ENCODE peak calls at places on chromosomes 5 and 9, in nine cellular contexts. R is GM23248, Y is adrenal gland, G is sigmoid colon, H is heart right ventricle, L is endodermal cell, A is brain microvascular endothelial cell, W is iPS DF 6.9, Z is pancreas. D is an unnamed sample. For H3K27me3, the result is how much of the 10 kb centered on the place peaks cover.

GRCh38 chr9:110936719-110937452 is 101.4 kb downstream of the LPAR1 start:
- DNase-seq in G (no peak), Y (no peak), L (no peak), Z (no peak), W (no peak), A (no peak), R (peak), H (no peak), D (no peak)

GRCh38 chr9:107738789-107739188 is 249.2 kb upstream of the KLF4 start:
- DNase-seq in Y (no peak), G (no peak), H (no peak), L (no peak), A (peak), W (no peak), Z (no peak), R (peak), D (no peak)

GRCh38 chr9:134630861-134631260 is 10.7 kb upstream of the COL5A1 start:
- DNase-seq in G (peak), A (no peak), Z (no peak), L (peak), R (no peak), H (no peak), Y (no peak), W (no peak), D (no peak)

GRCh38 chr5:72749362-72749997 is 67.0 kb upstream of the TNPO1 start:
- DNase-seq in R (no peak), G (no peak), W (no peak), Y (no peak), H (no peak), Z (no peak), L (peak), A (no peak), D (no peak)

GRCh38 chr9:130707225-130707976 is 13.8 kb downstream of the EXOSC2 start:
- DNase-seq in G (peak), Z (no peak), Y (peak), R (peak), L (peak), A (peak), W (no peak), H (no peak), D (no peak)

GRCh38 chr5:111580956-111581355 is 68.6 kb upstream of the STARD4 start:
- DNase-seq in Y (no peak), W (no peak), H (no peak), R (peak), A (no peak), L (no peak), Z (no peak), G (no peak), D (no peak)

GRCh38 chr5:141876628-141877477 is 1.4 kb downstream of the PCDH1 start:
- DNase-seq in Y (no peak), W (no peak), H (no peak), R (peak), L (peak), G (no peak), A (no peak), Z (peak), D (no peak)

GRCh38 chr5:24363789-24364534 is 280.8 kb downstream of the CDH10 start:
- DNase-seq in Y (no peak), W (no peak), H (no peak), G (no peak), A (no peak), Z (no peak), R (no peak), L (no peak), D (no peak)

GRCh38 chr9:104586496-104587180 is 12.6 kb downstream of the OR13C5 start:
- DNase-seq in Z (no peak), G (no peak), A (no peak), L (no peak), H (no peak), R (peak), Y (no peak), W (no peak), D (no peak)

GRCh38 chr5:31581498-31582099 is 49.5 kb downstream of the C5orf22 start:
- DNase-seq in W (no peak), Y (no peak), L (no peak), H (no peak), R (peak), Z (no peak), G (no peak), A (no peak), D (no peak)

GRCh38 chr9:133104718-133105460 is 16.2 kb downstream of the RALGDS start:
- DNase-seq in R (no peak), G (peak), L (no peak), Z (peak), A (no peak), W (no peak), Y (peak), H (no peak), D (no peak)

GRCh38 chr9:130845254-130845653 is 10.2 kb downstream of the ABL1 start:
- DNase-seq in Y (no peak), R (no peak), W (no peak), L (peak), H (no peak), G (no peak), Z (no peak), A (no peak), D (no peak)

GRCh38 chr9:122197882-122198281 is 30.9 kb downstream of the LHX6 start:
- DNase-seq in A (no peak), Z (no peak), L (no peak), H (no peak), Y (no peak), R (no peak), W (no peak), G (no peak), D (no peak)

GRCh38 chr5:176660860-176661641 is 13.8 kb downstream of the TSPAN17 start:
- DNase-seq in Y (peak), R (peak), Z (peak), G (peak), H (peak), W (peak), A (peak), L (peak), D (no peak)

GRCh38 chr5:53211799-53212198 is 102.2 kb upstream of the MOCS2 start:
- DNase-seq in W (no peak), Y (no peak), Z (no peak), L (no peak), H (no peak), A (peak), G (no peak), R (peak), D (peak)

GRCh38 chr5:88388476-88389170 is 120.0 kb upstream of the TMEM161B start:
- DNase-seq in L (peak), A (no peak), W (peak), Z (no peak), G (no peak), R (no peak), Y (no peak), H (no peak), D (no peak)

GRCh38 chr5:58582411-58583393 is at the start of gene RAB3C:
- DNase-seq in R (peak), G (peak), Z (peak), H (peak), W (peak), A (peak), Y (peak), L (peak), D (peak)

GRCh38 chr9:37903831-37904646 is at the start of gene SLC25A51:
- DNase-seq in G (peak), Z (peak), A (peak), L (peak), H (peak), R (peak), Y (peak), W (peak), D (no peak)

GRCh38 chr9:126694206-126695081 is 80.7 kb downstream of the LMX1B start:
- DNase-seq in A (no peak), Y (no peak), L (peak), H (no peak), R (no peak), G (peak), W (no peak), Z (no peak), D (no peak)

GRCh38 chr5:61641748-61642565 is 309.9 kb downstream of the ZSWIM6 start:
- DNase-seq in W (no peak), H (no peak), Y (no peak), R (peak), A (no peak), G (no peak), L (no peak), Z (no peak), D (no peak)

GRCh38 chr9:98215821-98216220 is 23.4 kb upstream of the CORO2A start:
- DNase-seq in Z (no peak), L (peak), H (no peak), Y (peak), G (no peak), W (no peak), A (no peak), R (peak), D (no peak)

GRCh38 chr5:58188287-58188651 is 271.6 kb downstream of the PLK2 start:
- DNase-seq in A (peak), Z (no peak), G (no peak), R (peak), Y (no peak), L (no peak), W (no peak), H (no peak), D (peak)

DNA sequence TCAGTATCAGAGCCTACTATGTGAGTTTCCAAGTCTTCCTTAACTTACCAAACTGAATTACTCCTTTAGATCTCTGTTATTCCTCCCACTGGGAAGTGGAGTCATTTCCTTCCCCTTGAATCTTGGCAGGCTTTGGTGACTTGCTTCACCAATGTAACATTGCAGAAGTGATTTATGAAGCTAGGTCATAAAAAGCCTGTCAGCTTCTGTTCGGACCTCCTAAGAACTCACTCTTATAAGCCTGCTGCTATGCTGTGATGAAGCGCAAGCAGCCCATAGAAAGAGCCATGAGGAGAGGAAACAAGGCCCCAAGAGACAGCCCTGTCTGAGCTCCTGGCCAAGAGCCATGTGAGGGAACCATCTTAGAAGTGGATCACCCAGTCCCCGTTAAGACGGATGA is 14.2 kb upstream of the FOXB2 start:
- DNase-seq in W (no peak), G (no peak), L (peak), Y (no peak), A (no peak), R (no peak), Z (no peak), H (no peak), D (no peak)
- H3K27me3 ChIP-seq in W (under half), G (under half), L (under half), Y (under half), A (under half), R (under half), Z (under half), H (under half), D (under half)

DNA sequence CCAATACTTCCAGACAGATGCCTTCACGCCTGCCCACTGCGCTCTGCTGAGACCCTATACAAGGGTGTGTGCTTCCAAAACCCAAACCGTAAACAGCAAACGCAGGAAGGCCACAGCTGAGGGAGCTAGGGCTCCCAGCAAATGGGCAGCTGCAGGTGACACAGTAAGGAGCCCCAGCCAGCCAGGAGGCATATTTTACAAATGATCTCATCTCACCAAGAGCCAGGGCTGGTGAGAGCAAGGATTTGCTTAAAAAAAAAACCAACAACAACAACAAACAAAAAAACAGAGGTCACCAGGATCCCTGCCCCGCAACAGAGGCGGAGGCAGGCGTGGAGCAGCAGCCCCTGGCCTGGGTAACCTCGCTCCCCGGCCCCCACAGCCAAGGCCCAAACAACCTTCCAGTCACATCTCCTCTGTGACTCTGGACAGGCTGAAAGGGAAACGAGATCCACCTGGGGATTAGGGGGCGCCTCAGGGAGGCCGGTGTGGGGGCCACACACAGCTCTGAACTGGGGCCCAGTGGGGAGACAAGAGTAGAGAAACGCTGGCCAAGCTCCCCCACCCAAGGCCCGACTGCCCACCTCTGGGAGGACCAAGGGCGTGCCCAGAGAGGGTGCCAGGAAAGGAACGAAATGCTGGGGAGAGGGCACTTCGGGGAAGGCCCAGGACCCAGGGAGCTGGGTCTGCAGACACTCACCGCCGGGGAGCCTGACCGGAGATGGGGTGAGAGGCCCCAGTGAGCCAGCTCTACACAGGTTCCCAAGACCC is 3.3 kb downstream of the NACC2 start:
- DNase-seq in R (peak), L (no peak), Y (peak), H (peak), W (no peak), G (no peak), A (no peak), Z (no peak), D (no peak)
- H3K4me3 ChIP-seq in R (no peak), L (no peak), Y (no peak), H (no peak), W (no peak), G (peak), A (no peak), Z (no peak), D (no peak)

GRCh38 chr9:34552986-34553385 is 30.2 kb upstream of the ENHO start:
- DNase-seq in R (no peak), L (peak), Y (peak), H (no peak), A (no peak), G (peak), Z (no peak), W (no peak), D (no peak)

GRCh38 chr9:34553511-34554021 is 30.8 kb upstream of the ENHO start:
- DNase-seq in Z (no peak), W (no peak), L (peak), Y (peak), A (no peak), G (peak), R (no peak), H (no peak), D (no peak)

GRCh38 chr9:34555002-34555348 is 32.2 kb upstream of the ENHO start:
- DNase-seq in L (peak), Y (no peak), A (no peak), Z (no peak), W (no peak), G (peak), H (no peak), R (no peak), D (no peak)

GRCh38 chr9:34555435-34556230 is 32.8 kb upstream of the ENHO start:
- DNase-seq in A (no peak), W (no peak), R (no peak), H (no peak), G (no peak), L (peak), Z (no peak), Y (no peak), D (no peak)

GRCh38 chr9:34554211-34555001 is 31.6 kb upstream of the ENHO start:
- DNase-seq in W (no peak), G (peak), H (no peak), L (peak), Y (no peak), R (peak), Z (no peak), A (no peak), D (no peak)
- H3K27me3 ChIP-seq in W (under half), G (under half), H (under half), L (under half), Y (under half), R (under half), Z (under half), A (under half), D (half or more)

DNA sequence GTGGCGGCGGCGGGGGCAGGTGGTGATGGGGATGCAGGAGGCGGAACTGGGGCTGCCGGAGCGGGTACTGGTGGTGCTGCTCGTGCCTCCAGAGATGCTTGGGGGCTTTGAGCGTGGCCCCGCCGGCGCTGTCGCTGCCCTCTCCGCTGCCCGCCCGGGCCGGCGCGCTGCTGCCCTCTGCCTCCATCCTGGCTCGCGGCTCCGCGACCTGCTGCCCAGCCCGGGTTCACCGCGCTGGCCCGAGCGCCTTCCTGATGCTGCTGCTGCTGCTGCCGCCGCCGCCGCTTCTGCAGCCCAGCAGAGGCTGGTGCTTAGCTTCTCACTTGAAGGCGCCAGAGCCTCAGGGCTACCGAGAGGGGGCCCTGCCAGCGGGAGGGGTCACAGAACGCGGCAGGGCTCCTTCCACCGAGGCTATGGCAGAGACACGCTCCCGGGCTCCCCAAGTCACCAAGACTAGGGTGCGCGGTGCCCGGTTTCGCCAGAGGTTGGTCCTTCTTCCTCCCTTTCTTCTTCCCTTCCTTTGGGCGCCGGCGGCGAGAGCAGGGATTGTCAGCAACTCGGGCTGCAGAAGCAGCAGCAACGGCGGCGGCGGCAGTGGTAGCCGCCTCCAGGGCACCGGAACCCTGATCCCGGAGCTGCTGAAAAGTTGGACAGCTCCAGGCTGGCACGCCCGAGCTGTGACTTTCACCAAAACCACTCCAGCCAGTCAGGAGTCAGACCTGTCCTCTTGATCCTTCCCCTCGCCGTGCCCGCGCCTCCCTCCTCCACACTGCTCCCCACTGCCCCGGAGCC is at the start of gene PDE4D:
- DNase-seq in G (peak), R (peak), Y (peak), W (no peak), Z (peak), A (peak), L (peak), H (peak), D (peak)
- H3K4me3 ChIP-seq in G (peak), R (peak), Y (no peak), W (peak), Z (peak), A (peak), L (peak), H (peak), D (peak)

GRCh38 chr5:93579561-93580386 is 1.2 kb downstream of the NR2F1-AS1 start:
- DNase-seq in L (peak), Z (no peak), Y (no peak), H (peak), G (peak), R (peak), W (no peak), A (no peak), D (no peak)
- H3K27me3 ChIP-seq in L (half or more), Z (under half), Y (under half), H (half or more), G (half or more), R (under half), W (half or more), A (under half), D (under half)

GRCh38 chr9:137163805-137164204 is 6.0 kb downstream of the LRRC26 start:
- DNase-seq in Z (no peak), A (no peak), W (no peak), L (no peak), H (no peak), R (no peak), Y (no peak), G (no peak), D (no peak)

GRCh38 chr9:137162505-137163100 is 7.2 kb downstream of the LRRC26 start:
- DNase-seq in H (no peak), R (peak), L (peak), Y (no peak), G (no peak), W (no peak), Z (no peak), A (no peak), D (no peak)

GRCh38 chr9:137164370-137165249 is 5.2 kb downstream of the LRRC26 start:
- DNase-seq in W (no peak), A (no peak), R (no peak), Y (no peak), L (no peak), H (no peak), G (no peak), Z (no peak), D (no peak)

GRCh38 chr9:137161558-137162483 is 8.0 kb downstream of the LRRC26 start:
- DNase-seq in Z (no peak), L (peak), G (no peak), Y (no peak), W (no peak), A (no peak), H (no peak), R (peak), D (no peak)

DNA sequence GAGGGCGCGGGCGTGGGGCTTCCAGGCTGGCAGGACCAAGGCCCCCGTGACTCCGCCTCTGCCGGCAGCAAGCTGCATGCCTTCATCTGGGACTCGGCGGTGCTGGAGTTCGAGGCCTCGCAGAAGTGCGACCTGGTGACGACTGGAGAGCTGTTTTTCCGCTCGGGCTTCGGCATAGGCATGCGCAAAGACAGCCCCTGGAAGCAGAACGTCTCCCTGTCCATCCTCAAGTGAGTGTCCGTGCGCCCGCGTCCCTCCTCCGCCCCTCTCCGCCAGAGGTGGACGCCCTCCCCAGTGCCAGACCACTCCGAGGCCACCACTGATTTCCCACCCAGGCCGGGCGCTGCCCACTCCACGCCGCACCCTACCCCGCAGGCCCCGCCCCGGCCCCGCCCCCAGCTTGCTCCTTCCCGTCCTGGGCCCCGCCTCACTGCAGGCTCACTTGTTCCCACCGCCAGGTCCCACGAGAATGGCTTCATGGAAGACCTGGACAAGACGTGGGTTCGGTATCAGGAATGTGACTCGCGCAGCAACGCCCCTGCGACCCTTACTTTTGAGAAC is 6.7 kb downstream of the LRRC26 start:
- DNase-seq in L (peak), A (peak), H (no peak), W (no peak), Z (no peak), R (peak), Y (no peak), G (no peak), D (no peak)
- H3K4me3 ChIP-seq in L (no peak), A (peak), H (peak), W (peak), Z (no peak), R (peak), Y (no peak), G (peak), D (peak)

D was measured in kidney epithelial cell.